ENCODE peak calls at places on chromosome 1, in seven cellular contexts. G is naive thymus-derived CD4-positive, alpha-beta T cell; T is HCT116; Z is NCI-H82; K is astrocyte of the spinal cord; C is Peyer's patch; U is NCI-H2081. X is an unnamed sample.
A peak's percentile ranks its signal among the peaks of the same experiment; 100 is the strongest.

GRCh38 chr1:7366286-7366954 is 404.7 kb upstream of the VAMP3 start:
- DNase-seq in U (peak; percentile 90), T (no peak), C (no peak), Z (no peak), K (peak; percentile 47), G (no peak), X (no peak)

GRCh38 chr1:228081578-228082259 is 789 bp upstream of the ARF1 start:
- DNase-seq in C (no peak), Z (peak; percentile 59), T (no peak), K (no peak), G (no peak), U (no peak), X (peak; percentile 32)

GRCh38 chr1:111480682-111481081 is 6.9 kb downstream of the C1orf162 start:
- DNase-seq in C (no peak), K (no peak), Z (no peak), T (no peak), U (no peak), G (no peak), X (no peak)

GRCh38 chr1:221868894-221869293 is 127.0 kb upstream of the DUSP10 start:
- DNase-seq in T (no peak), G (no peak), U (peak; percentile 76), C (no peak), Z (no peak), K (peak; percentile 80), X (peak; percentile 11)

GRCh38 chr1:67431869-67432578 is 1.8 kb upstream of the SERBP1 start:
- DNase-seq in G (no peak), C (no peak), T (no peak), Z (peak; percentile 68), K (no peak), U (no peak), X (no peak)

GRCh38 chr1:67339623-67340343 is 32.1 kb downstream of the IL12RB2 start:
- DNase-seq in T (no peak), Z (no peak), U (no peak), C (no peak), K (peak; percentile 76), G (no peak), X (peak; percentile 50)

GRCh38 chr1:184590163-184590750 is 164.4 kb downstream of the EDEM3 start:
- DNase-seq in T (no peak), U (no peak), K (no peak), Z (no peak), C (no peak), G (no peak), X (no peak)

GRCh38 chr1:208509072-208509471 is 264.9 kb upstream of the PLXNA2 start:
- DNase-seq in T (no peak), U (no peak), Z (no peak), G (no peak), C (no peak), K (no peak), X (no peak)

GRCh38 chr1:244730153-244730933 is 77.4 kb downstream of the DESI2 start:
- DNase-seq in T (no peak), K (peak; percentile 49), C (no peak), G (peak; percentile 28), Z (no peak), U (no peak), X (no peak)

GRCh38 chr1:231234506-231234905 is 6.5 kb upstream of the GNPAT start:
- DNase-seq in Z (no peak), G (no peak), C (no peak), U (no peak), T (no peak), K (no peak), X (no peak)

GRCh38 chr1:97337250-97338030 is 583.4 kb downstream of the DPYD start:
- DNase-seq in G (no peak), K (no peak), C (no peak), U (no peak), Z (no peak), T (no peak), X (no peak)

GRCh38 chr1:219858980-219859379 is 69.4 kb downstream of the SLC30A10 start:
- DNase-seq in C (no peak), T (no peak), U (peak; percentile 28), G (no peak), Z (no peak), K (no peak), X (no peak)

GRCh38 chr1:155026588-155026987 is 7.0 kb downstream of the DCST2 start:
- DNase-seq in T (no peak), Z (no peak), G (no peak), K (no peak), U (no peak), C (no peak), X (peak; percentile 29)

GRCh38 chr1:154881820-154882535 is 11.9 kb upstream of the KCNN3 start:
- DNase-seq in T (no peak), K (no peak), Z (no peak), C (no peak), U (no peak), G (no peak), X (no peak)

GRCh38 chr1:87141556-87141955 is 187.1 kb upstream of the LMO4 start:
- DNase-seq in C (no peak), K (no peak), Z (no peak), U (no peak), G (no peak), T (no peak), X (no peak)

GRCh38 chr1:38153426-38154088 is 107.0 kb upstream of the POU3F1 start:
- DNase-seq in T (no peak), Z (peak; percentile 90), G (no peak), C (no peak), K (no peak), U (no peak), X (no peak)

GRCh38 chr1:10663668-10664035 is 132.8 kb downstream of the CASZ1 start:
- DNase-seq in G (no peak), U (no peak), Z (peak; percentile 65), C (no peak), T (no peak), K (no peak), X (no peak)

GRCh38 chr1:107362468-107362867 is 221.6 kb downstream of the NTNG1 start:
- DNase-seq in C (no peak), T (no peak), Z (no peak), K (no peak), U (no peak), G (no peak), X (no peak)

GRCh38 chr1:47104816-47105215 is 32.4 kb upstream of the CYP4A22 start:
- DNase-seq in K (no peak), T (no peak), G (no peak), Z (no peak), C (no peak), U (no peak), X (peak; percentile 10)

GRCh38 chr1:21815724-21816311 is 3.8 kb downstream of the LDLRAD2 start:
- DNase-seq in Z (no peak), G (no peak), T (no peak), U (no peak), K (no peak), C (peak; percentile 49), X (no peak)

GRCh38 chr1:24248859-24249258 is 61.8 kb upstream of the IFNLR1 start:
- DNase-seq in U (no peak), K (no peak), C (no peak), G (no peak), T (no peak), Z (peak; percentile 39), X (no peak)

GRCh38 chr1:207823880-207824566 is 72.2 kb downstream of the CD46 start:
- DNase-seq in T (peak; percentile 37), K (peak; percentile 94), G (peak; percentile 89), C (peak; percentile 76), Z (peak; percentile 22), U (no peak), X (peak; percentile 18)

X was measured in RKO.